ENCODE peak calls at places on chromosomes 5 and 9, in seven cellular contexts. R is epithelial cell of prostate; P is activated naive CD4-positive, alpha-beta T cell treated with anti-CD3 and anti-CD28 coated beads, Interleukin-2, amount 10 ng/mL, durations not matched to agents 7 days and 5 days; G is NCI-H748 treated with DMSO at 0.1 percent for 48 hours; B is T-helper 1 cell; T is lung microvascular endothelial cell; E is foreskin melanocyte. O is an unnamed sample.

GRCh38 chr5:1757511-1757910 is 42.1 kb downstream of the MRPL36 start:
- DNase-seq in R (no peak), P (no peak), G (no peak), B (no peak), T (no peak), E (no peak), O (no peak)

GRCh38 chr9:77839459-77840140 is 191.5 kb upstream of the GNA14 start:
- DNase-seq in R (no peak), P (no peak), G (no peak), B (no peak), T (no peak), E (peak), O (no peak)

GRCh38 chr5:96001262-96001661 is 39.6 kb upstream of the ELL2 start:
- DNase-seq in R (no peak), P (no peak), G (no peak), B (no peak), T (no peak), E (no peak), O (no peak)

GRCh38 chr5:15748266-15748665 is 248.3 kb downstream of the FBXL7 start:
- DNase-seq in R (peak), P (no peak), G (no peak), B (no peak), T (no peak), E (no peak), O (no peak)

GRCh38 chr9:113572076-113572861 is 108.7 kb downstream of the RGS3 start:
- DNase-seq in R (no peak), P (peak), G (no peak), B (no peak), T (no peak), E (no peak), O (no peak)

GRCh38 chr5:118326496-118327045 is 661.8 kb downstream of the DTWD2 start:
- DNase-seq in R (no peak), P (no peak), G (no peak), B (no peak), T (no peak), E (no peak), O (no peak)

GRCh38 chr9:93301911-93302525 is 118.1 kb downstream of the WNK2 start:
- DNase-seq in R (no peak), P (no peak), G (no peak), B (no peak), T (no peak), E (no peak), O (no peak)

GRCh38 chr5:68178579-68178978 is 37.0 kb upstream of the PIK3R1 start:
- DNase-seq in R (peak), P (no peak), G (no peak), B (no peak), T (no peak), E (no peak), O (no peak)

GRCh38 chr9:21657966-21658667 is 144.3 kb upstream of the MTAP start:
- DNase-seq in R (no peak), P (no peak), G (no peak), B (no peak), T (no peak), E (no peak), O (no peak)